ENCODE peak calls at places on chromosomes 5 and 9, in nine cellular contexts. One of them, this sample, is unnamed.

GRCh38 chr5:52920929-52921328 is 68.2 kb upstream of the ITGA2 start:
- DNase-seq in OCI-LY7: no peak
- DNase-seq in K562: no peak
- DNase-seq in myocyte: no peak
- DNase-seq in CD8-positive, alpha-beta memory T cell: no peak
- DNase-seq in osteocyte: no peak
- DNase-seq in nephron progenitor cell: no peak
- DNase-seq in sciatic nerve: no peak
- DNase-seq in EH: peak
- DNase-seq in this sample: no peak

GRCh38 chr5:73443725-73444498 is 4.7 kb downstream of the FOXD1 start:
- DNase-seq in OCI-LY7: no peak
- DNase-seq in K562: no peak
- DNase-seq in myocyte: no peak
- DNase-seq in CD8-positive, alpha-beta memory T cell: no peak
- DNase-seq in osteocyte: no peak
- DNase-seq in nephron progenitor cell: peak
- DNase-seq in sciatic nerve: peak
- DNase-seq in EH: no peak
- DNase-seq in this sample: no peak

GRCh38 chr5:5126444-5126843 is 13.7 kb upstream of the ADAMTS16 start:
- DNase-seq in OCI-LY7: no peak
- DNase-seq in K562: no peak
- DNase-seq in myocyte: peak
- DNase-seq in CD8-positive, alpha-beta memory T cell: no peak
- DNase-seq in osteocyte: no peak
- DNase-seq in nephron progenitor cell: no peak
- DNase-seq in sciatic nerve: no peak
- DNase-seq in EH: peak
- DNase-seq in this sample: no peak

GRCh38 chr9:95840096-95840495 is 35.4 kb upstream of the ERCC6L2 start:
- DNase-seq in OCI-LY7: no peak
- DNase-seq in K562: no peak
- DNase-seq in myocyte: no peak
- DNase-seq in CD8-positive, alpha-beta memory T cell: no peak
- DNase-seq in osteocyte: no peak
- DNase-seq in nephron progenitor cell: no peak
- DNase-seq in sciatic nerve: no peak
- DNase-seq in EH: no peak
- DNase-seq in this sample: no peak

GRCh38 chr5:138833095-138833494 is 42.0 kb downstream of the LRRTM2 start:
- DNase-seq in OCI-LY7: no peak
- DNase-seq in K562: no peak
- DNase-seq in myocyte: no peak
- DNase-seq in CD8-positive, alpha-beta memory T cell: no peak
- DNase-seq in osteocyte: no peak
- DNase-seq in nephron progenitor cell: no peak
- DNase-seq in sciatic nerve: no peak
- DNase-seq in EH: no peak
- DNase-seq in this sample: no peak

GRCh38 chr5:90528704-90529233 is 615 bp downstream of the LYSMD3 start:
- DNase-seq in OCI-LY7: peak
- DNase-seq in K562: peak
- DNase-seq in myocyte: peak
- DNase-seq in CD8-positive, alpha-beta memory T cell: peak
- DNase-seq in osteocyte: no peak
- DNase-seq in nephron progenitor cell: no peak
- DNase-seq in sciatic nerve: no peak
- DNase-seq in EH: peak
- DNase-seq in this sample: no peak

GRCh38 chr9:126283799-126284465 is 42.7 kb upstream of the MVB12B start:
- DNase-seq in OCI-LY7: no peak
- DNase-seq in K562: no peak
- DNase-seq in myocyte: no peak
- DNase-seq in CD8-positive, alpha-beta memory T cell: no peak
- DNase-seq in osteocyte: no peak
- DNase-seq in nephron progenitor cell: no peak
- DNase-seq in sciatic nerve: no peak
- DNase-seq in EH: no peak
- DNase-seq in this sample: no peak

GRCh38 chr5:107118184-107118902 is 552.4 kb downstream of the EFNA5 start:
- DNase-seq in OCI-LY7: no peak
- DNase-seq in K562: no peak
- DNase-seq in myocyte: no peak
- DNase-seq in CD8-positive, alpha-beta memory T cell: no peak
- DNase-seq in osteocyte: no peak
- DNase-seq in nephron progenitor cell: no peak
- DNase-seq in sciatic nerve: no peak
- DNase-seq in EH: no peak
- DNase-seq in this sample: no peak

GRCh38 chr5:149358294-149358651 is 427 bp downstream of the PCYOX1L start:
- DNase-seq in OCI-LY7: peak
- DNase-seq in K562: no peak
- DNase-seq in myocyte: no peak
- DNase-seq in CD8-positive, alpha-beta memory T cell: peak
- DNase-seq in osteocyte: no peak
- DNase-seq in nephron progenitor cell: no peak
- DNase-seq in sciatic nerve: no peak
- DNase-seq in EH: peak
- DNase-seq in this sample: no peak

GRCh38 chr9:97564291-97565175 is 63.1 kb downstream of the TMOD1 start:
- DNase-seq in OCI-LY7: no peak
- DNase-seq in K562: no peak
- DNase-seq in myocyte: peak
- DNase-seq in CD8-positive, alpha-beta memory T cell: no peak
- DNase-seq in osteocyte: no peak
- DNase-seq in nephron progenitor cell: no peak
- DNase-seq in sciatic nerve: peak
- DNase-seq in EH: peak
- DNase-seq in this sample: no peak

GRCh38 chr5:168409601-168410458 is 76.4 kb upstream of the RARS1 start:
- DNase-seq in OCI-LY7: no peak
- DNase-seq in K562: no peak
- DNase-seq in myocyte: peak
- DNase-seq in CD8-positive, alpha-beta memory T cell: no peak
- DNase-seq in osteocyte: no peak
- DNase-seq in nephron progenitor cell: no peak
- DNase-seq in sciatic nerve: peak
- DNase-seq in EH: peak
- DNase-seq in this sample: no peak

GRCh38 chr5:89447027-89447426 is 564.0 kb upstream of the MEF2C start:
- DNase-seq in OCI-LY7: no peak
- DNase-seq in K562: no peak
- DNase-seq in myocyte: no peak
- DNase-seq in CD8-positive, alpha-beta memory T cell: no peak
- DNase-seq in osteocyte: no peak
- DNase-seq in nephron progenitor cell: no peak
- DNase-seq in sciatic nerve: no peak
- DNase-seq in EH: no peak
- DNase-seq in this sample: no peak

GRCh38 chr5:98771389-98772109 is 1.9 kb upstream of the RGMB start:
- DNase-seq in OCI-LY7: peak
- DNase-seq in K562: peak
- DNase-seq in myocyte: peak
- DNase-seq in CD8-positive, alpha-beta memory T cell: peak
- DNase-seq in osteocyte: peak
- DNase-seq in nephron progenitor cell: peak
- DNase-seq in sciatic nerve: peak
- DNase-seq in EH: peak
- DNase-seq in this sample: no peak

GRCh38 chr5:90590-91547 is 1.1 kb upstream of the PLEKHG4B start:
- DNase-seq in OCI-LY7: no peak
- DNase-seq in K562: no peak
- DNase-seq in myocyte: peak
- DNase-seq in CD8-positive, alpha-beta memory T cell: no peak
- DNase-seq in osteocyte: peak
- DNase-seq in nephron progenitor cell: no peak
- DNase-seq in sciatic nerve: no peak
- DNase-seq in EH: peak
- DNase-seq in this sample: no peak

GRCh38 chr9:133995012-133995896 is 3.1 kb upstream of the VAV2 start:
- DNase-seq in OCI-LY7: no peak
- DNase-seq in K562: no peak
- DNase-seq in myocyte: peak
- DNase-seq in CD8-positive, alpha-beta memory T cell: no peak
- DNase-seq in osteocyte: no peak
- DNase-seq in nephron progenitor cell: no peak
- DNase-seq in sciatic nerve: peak
- DNase-seq in EH: peak
- DNase-seq in this sample: no peak

GRCh38 chr5:32298056-32298420 is 14.7 kb downstream of the MTMR12 start:
- DNase-seq in OCI-LY7: no peak
- DNase-seq in K562: no peak
- DNase-seq in myocyte: peak
- DNase-seq in CD8-positive, alpha-beta memory T cell: no peak
- DNase-seq in osteocyte: no peak
- DNase-seq in nephron progenitor cell: no peak
- DNase-seq in sciatic nerve: no peak
- DNase-seq in EH: no peak
- DNase-seq in this sample: no peak

GRCh38 chr9:136741885-136742568 is 713 bp downstream of the LCN10 start:
- DNase-seq in OCI-LY7: no peak
- DNase-seq in K562: no peak
- DNase-seq in myocyte: no peak
- DNase-seq in CD8-positive, alpha-beta memory T cell: no peak
- DNase-seq in osteocyte: no peak
- DNase-seq in nephron progenitor cell: no peak
- DNase-seq in sciatic nerve: no peak
- DNase-seq in EH: no peak
- DNase-seq in this sample: peak

GRCh38 chr5:83034552-83035181 is 42.5 kb downstream of the TMEM167A start:
- DNase-seq in OCI-LY7: no peak
- DNase-seq in K562: no peak
- DNase-seq in myocyte: no peak
- DNase-seq in CD8-positive, alpha-beta memory T cell: no peak
- DNase-seq in osteocyte: no peak
- DNase-seq in nephron progenitor cell: no peak
- DNase-seq in sciatic nerve: no peak
- DNase-seq in EH: no peak
- DNase-seq in this sample: no peak

This sample was measured in activated B cell treated with CpG ODN at 0.5 μM for 24 hours.